ENCODE peak calls at places on chromosomes 4 and X, in ten cellular contexts. U, K, C, E, H, W, V, F, N and G are unnamed samples.
A peak's percentile ranks its signal among the peaks of the same experiment; 100 is the strongest.

GRCh38 chr4:78610546-78611214 is 59.1 kb downstream of the ANXA3 start:
- DNase-seq in U (peak; percentile 33), K (no peak), C (peak; percentile 74), E (no peak), H (no peak), W (peak; percentile 54), V (no peak), F (no peak), N (peak; percentile 58), G (no peak)

GRCh38 chr4:88518911-88519310 is 4.7 kb downstream of the PYURF start:
- DNase-seq in U (no peak), K (no peak), C (no peak), E (no peak), H (no peak), W (no peak), V (no peak), F (no peak), N (no peak), G (no peak)

GRCh38 chr4:140426610-140427103 is 791 bp downstream of the CLGN start:
- DNase-seq in U (peak; percentile 1), K (peak; percentile 44), C (peak; percentile 41), E (peak; percentile 52), H (no peak), W (no peak), V (peak; percentile 2), F (peak; percentile 19), N (no peak), G (no peak)

GRCh38 chr4:142940614-142941013 is 94.5 kb upstream of the INPP4B start:
- DNase-seq in U (no peak), K (peak; percentile 25), C (no peak), E (peak; percentile 52), H (no peak), W (no peak), V (no peak), F (no peak), N (no peak), G (no peak)

GRCh38 chrX:69546417-69546816 is 42.3 kb downstream of the NALF2 start:
- DNase-seq in U (no peak), K (no peak), C (no peak), E (no peak), H (no peak), W (no peak), V (no peak), F (no peak), N (no peak), G (no peak)

GRCh38 chrX:71870337-71871098 is 40.1 kb upstream of the NHSL2 start:
- DNase-seq in U (peak; percentile 5), K (no peak), C (peak; percentile 25), E (peak; percentile 76), H (no peak), W (peak; percentile 10), V (peak; percentile 5), F (no peak), N (no peak), G (no peak)

GRCh38 chrX:107579956-107580355 is 48.4 kb upstream of the PRPS1 start:
- DNase-seq in U (peak; percentile 73), K (no peak), C (no peak), E (no peak), H (no peak), W (peak; percentile 67), V (no peak), F (no peak), N (peak; percentile 28), G (no peak)

GRCh38 chrX:53056292-53056691 is 7.7 kb downstream of the GPR173 start:
- DNase-seq in U (peak; percentile 41), K (no peak), C (no peak), E (no peak), H (no peak), W (peak; percentile 50), V (no peak), F (no peak), N (no peak), G (no peak)

GRCh38 chr4:56804551-56804950 is 16.9 kb downstream of the SPINK2 start:
- DNase-seq in U (peak; percentile 30), K (no peak), C (peak; percentile 43), E (no peak), H (no peak), W (peak; percentile 40), V (no peak), F (no peak), N (peak; percentile 60), G (no peak)

GRCh38 chrX:72663737-72664136 is 50.4 kb downstream of the PHKA1 start:
- DNase-seq in U (no peak), K (no peak), C (peak; percentile 10), E (no peak), H (no peak), W (no peak), V (no peak), F (no peak), N (no peak), G (no peak)

GRCh38 chrX:2693123-2693438 is 2.0 kb downstream of the CD99 start:
- DNase-seq in U (peak; percentile 49), K (no peak), C (no peak), E (no peak), H (no peak), W (no peak), V (no peak), F (no peak), N (no peak), G (no peak)
- H3K4me3 ChIP-seq in U (peak overlapping the region; percentile 87), K (peak overlapping the region; percentile 99), C (no peak overlapping the region), E (no peak overlapping the region), H (peak overlapping the region; percentile 86), W (peak overlapping the region; percentile 71), V (peak overlapping the region; percentile 92), F (peak overlapping the region; percentile 73), N (peak overlapping the region; percentile 82), G (peak overlapping the region; percentile 94)

GRCh38 chrX:2513120-2513664 is 12.4 kb upstream of the DHRSX start:
- DNase-seq in U (no peak), K (no peak), C (no peak), E (no peak), H (no peak), W (no peak), V (no peak), F (no peak), N (no peak), G (no peak)

GRCh38 chrX:2516612-2517011 is 15.8 kb upstream of the DHRSX start:
- DNase-seq in U (no peak), K (no peak), C (no peak), E (no peak), H (no peak), W (no peak), V (no peak), F (peak; percentile 51), N (no peak), G (no peak)

GRCh38 chrX:2512501-2512900 is 11.7 kb upstream of the DHRSX start:
- DNase-seq in U (no peak), K (no peak), C (no peak), E (no peak), H (no peak), W (no peak), V (no peak), F (no peak), N (no peak), G (no peak)

GRCh38 chrX:2511326-2511725 is 10.6 kb upstream of the DHRSX start:
- DNase-seq in U (no peak), K (no peak), C (no peak), E (no peak), H (no peak), W (no peak), V (no peak), F (no peak), N (no peak), G (no peak)

GRCh38 chrX:2514131-2514530 is 13.4 kb upstream of the DHRSX start:
- DNase-seq in U (no peak), K (no peak), C (no peak), E (no peak), H (no peak), W (no peak), V (no peak), F (no peak), N (no peak), G (no peak)
- H3K4me3 ChIP-seq in U (no peak overlapping the region), K (no peak overlapping the region), C (no peak overlapping the region), E (no peak overlapping the region), H (no peak overlapping the region), W (no peak overlapping the region), V (no peak overlapping the region), F (no peak overlapping the region), N (no peak overlapping the region), G (no peak overlapping the region)

GRCh38 chr4:168634276-168634802 is 137.5 kb downstream of the PALLD start:
- DNase-seq in U (peak; percentile 89), K (no peak), C (no peak), E (no peak), H (peak; percentile 61), W (peak; percentile 83), V (peak; percentile 20), F (no peak), N (peak; percentile 98), G (no peak)

GRCh38 chr4:168636506-168637176 is 139.8 kb downstream of the PALLD start:
- DNase-seq in U (peak; percentile 89), K (no peak), C (no peak), E (no peak), H (peak; percentile 61), W (peak; percentile 88), V (no peak), F (no peak), N (peak; percentile 84), G (no peak)

GRCh38 chr4:168633474-168633873 is 136.6 kb downstream of the PALLD start:
- DNase-seq in U (no peak), K (no peak), C (no peak), E (no peak), H (no peak), W (no peak), V (no peak), F (no peak), N (no peak), G (no peak)

GRCh38 chr4:168637872-168638756 is 141.3 kb downstream of the PALLD start:
- DNase-seq in U (peak; percentile 49), K (no peak), C (no peak), E (no peak), H (no peak), W (peak; percentile 86), V (no peak), F (no peak), N (peak; percentile 87), G (no peak)

GRCh38 chr4:168636040-168636439 is 139.2 kb downstream of the PALLD start:
- DNase-seq in U (peak; percentile 42), K (no peak), C (no peak), E (no peak), H (no peak), W (peak; percentile 33), V (no peak), F (no peak), N (no peak), G (no peak)
- H3K4me3 ChIP-seq in U (peak overlapping the region; percentile 26), K (no peak overlapping the region), C (no peak overlapping the region), E (no peak overlapping the region), H (no peak overlapping the region), W (no peak overlapping the region), V (no peak overlapping the region), F (no peak overlapping the region), N (no peak overlapping the region), G (no peak overlapping the region)

DNA sequence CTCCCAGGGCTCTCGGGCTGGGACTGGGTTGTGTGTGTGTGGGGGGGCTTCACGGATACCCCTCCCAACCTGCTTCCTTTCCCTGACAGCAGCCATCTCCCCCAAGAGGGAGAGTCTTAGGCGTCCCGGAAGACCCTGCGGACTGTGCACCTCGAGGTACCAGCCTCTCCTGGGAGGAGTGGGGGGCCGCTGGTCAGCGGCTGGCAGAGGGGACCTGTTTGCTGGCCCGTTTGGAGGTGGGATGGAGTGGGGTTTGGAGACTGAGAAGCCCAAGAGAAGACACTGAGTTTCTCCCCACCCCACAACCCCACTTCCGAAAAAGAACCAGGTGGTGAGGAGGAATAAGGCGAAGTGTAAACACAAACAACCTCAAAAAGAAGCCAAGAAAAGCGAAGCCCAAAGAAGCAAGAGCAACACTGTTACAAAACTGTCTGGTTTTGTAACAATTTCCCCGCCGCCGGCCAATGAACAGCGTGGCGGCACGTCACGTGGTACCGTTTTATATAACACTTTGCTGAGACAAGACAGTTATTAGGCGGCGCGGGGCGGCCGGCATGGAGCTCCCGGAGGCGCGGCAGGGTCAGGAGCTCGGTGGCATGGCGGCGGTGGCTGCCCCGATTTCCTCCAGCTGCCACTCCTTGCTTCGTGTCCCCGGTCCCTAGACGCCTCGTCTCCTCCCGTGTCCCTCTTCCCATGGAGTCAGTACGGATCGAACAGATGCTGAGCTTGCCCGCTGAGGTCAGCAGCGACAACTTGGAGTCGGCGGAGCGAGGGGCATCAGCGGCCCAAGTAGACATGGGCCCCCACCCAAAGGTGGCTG is at the start of gene LONRF3:
- DNase-seq in U (peak; percentile 70), K (peak; percentile 73), C (peak; percentile 44), E (peak; percentile 22), H (peak; percentile 70), W (peak; percentile 42), V (no peak), F (peak; percentile 2), N (peak; percentile 29), G (peak; percentile 56)
- H3K4me3 ChIP-seq in U (peak within 1 kb of the TSS; percentile 32), K (peak within 1 kb of the TSS; percentile 70), C (peak within 1 kb of the TSS; percentile 56), E (peak within 1 kb of the TSS; percentile 6), H (peak within 1 kb of the TSS; percentile 93), W (peak within 1 kb of the TSS; percentile 7), V (no peak within 1 kb of the TSS), F (no peak within 1 kb of the TSS), N (no peak within 1 kb of the TSS), G (peak within 1 kb of the TSS; percentile 73)